ENCODE peak calls at places on chromosomes 5 and 9, in seven cellular contexts. M is neural crest cell, H is fibroblast of mammary gland, X is spleen, L is foreskin fibroblast, P is hepatocyte, O is endothelial cell. I is an unnamed sample.

GRCh38 chr5:43410414-43410813 is 1.8 kb downstream of the CCL28 start:
- DNase-seq in M (no peak), H (no peak), X (no peak), L (no peak), P (no peak), O (no peak), I (no peak)

GRCh38 chr9:127139071-127139731 is 16.8 kb upstream of the ANGPTL2 start:
- DNase-seq in M (no peak), H (no peak), X (no peak), L (no peak), P (no peak), O (no peak), I (no peak)

GRCh38 chr9:129270903-129271431 is 92.9 kb upstream of the IER5L start:
- DNase-seq in M (no peak), H (peak), X (peak), L (peak), P (no peak), O (no peak), I (peak)

GRCh38 chr9:136483589-136484152 is 831 bp upstream of the SEC16A start:
- DNase-seq in M (peak), H (peak), X (peak), L (peak), P (peak), O (peak), I (peak)

GRCh38 chr9:109086221-109086620 is 33.5 kb downstream of the TMEM245 start:
- DNase-seq in M (no peak), H (peak), X (no peak), L (no peak), P (no peak), O (no peak), I (peak)

GRCh38 chr9:121889990-121890563 is 203.0 kb downstream of the TTLL11 start:
- DNase-seq in M (no peak), H (peak), X (no peak), L (peak), P (no peak), O (no peak), I (no peak)

GRCh38 chr9:99964336-99964735 is 57.9 kb downstream of the STX17 start:
- DNase-seq in M (no peak), H (no peak), X (no peak), L (no peak), P (no peak), O (no peak), I (no peak)

GRCh38 chr5:855771-856530 is 5.2 kb upstream of the ZDHHC11 start:
- DNase-seq in M (no peak), H (no peak), X (peak), L (no peak), P (no peak), O (no peak), I (no peak)

GRCh38 chr5:176888016-176888864 is 10.9 kb downstream of the HK3 start:
- DNase-seq in M (no peak), H (no peak), X (peak), L (no peak), P (no peak), O (no peak), I (no peak)

GRCh38 chr5:98581416-98581999 is 192.0 kb upstream of the RGMB start:
- DNase-seq in M (no peak), H (peak), X (no peak), L (peak), P (no peak), O (no peak), I (no peak)

GRCh38 chr5:57549546-57549945 is 66.9 kb upstream of the ACTBL2 start:
- DNase-seq in M (no peak), H (no peak), X (no peak), L (no peak), P (no peak), O (no peak), I (no peak)

GRCh38 chr5:370959-371810 is 49.7 kb downstream of the AHRR start:
- DNase-seq in M (no peak), H (no peak), X (peak), L (no peak), P (no peak), O (no peak), I (peak)

GRCh38 chr5:6644841-6645240 is 11.6 kb downstream of the SRD5A1 start:
- DNase-seq in M (no peak), H (peak), X (no peak), L (no peak), P (no peak), O (no peak), I (no peak)

GRCh38 chr5:138148811-138149210 is 9.6 kb upstream of the NME5 start:
- DNase-seq in M (no peak), H (peak), X (no peak), L (peak), P (no peak), O (no peak), I (no peak)

GRCh38 chr5:66840527-66841013 is 244.4 kb downstream of the MAST4 start:
- DNase-seq in M (no peak), H (peak), X (no peak), L (peak), P (no peak), O (no peak), I (peak)

GRCh38 chr5:137605377-137605776 is 106.3 kb upstream of the SPOCK1 start:
- DNase-seq in M (no peak), H (peak), X (no peak), L (no peak), P (no peak), O (no peak), I (no peak)

GRCh38 chr9:129702563-129702962 is 37.1 kb downstream of the PRRX2 start:
- DNase-seq in M (no peak), H (peak), X (no peak), L (peak), P (peak), O (no peak), I (no peak)

GRCh38 chr9:105299190-105299854 is 54.9 kb downstream of the SLC44A1 start:
- DNase-seq in M (no peak), H (peak), X (no peak), L (peak), P (peak), O (no peak), I (no peak)

GRCh38 chr5:3310551-3311340 is 284.9 kb upstream of the IRX1 start:
- DNase-seq in M (peak), H (no peak), X (no peak), L (peak), P (no peak), O (no peak), I (no peak)

GRCh38 chr9:123453058-123453667 is 97.2 kb downstream of the CRB2 start:
- DNase-seq in M (no peak), H (no peak), X (peak), L (no peak), P (no peak), O (no peak), I (no peak)

GRCh38 chr5:75108931-75109596 is 56.7 kb upstream of the GCNT4 start:
- DNase-seq in M (no peak), H (no peak), X (no peak), L (no peak), P (no peak), O (no peak), I (no peak)

GRCh38 chr9:95044731-95045508 is 272.6 kb downstream of the FANCC start:
- DNase-seq in M (peak), H (no peak), X (no peak), L (no peak), P (peak), O (peak), I (no peak)

GRCh38 chr9:26744362-26744965 is 148.1 kb downstream of the CAAP1 start:
- DNase-seq in M (no peak), H (peak), X (no peak), L (no peak), P (peak), O (no peak), I (no peak)

GRCh38 chr9:119951591-119951990 is 582.4 kb upstream of the BRINP1 start:
- DNase-seq in M (no peak), H (peak), X (no peak), L (no peak), P (no peak), O (no peak), I (no peak)

GRCh38 chr5:435961-436640 is 6.9 kb upstream of the EXOC3 start:
- DNase-seq in M (no peak), H (peak), X (peak), L (no peak), P (no peak), O (peak), I (no peak)

GRCh38 chr9:136059851-136060670 is 35.0 kb downstream of the NACC2 start:
- DNase-seq in M (no peak), H (peak), X (peak), L (peak), P (peak), O (no peak), I (no peak)

GRCh38 chr5:54360925-54361662 is 50.7 kb upstream of the ARL15 start:
- DNase-seq in M (no peak), H (peak), X (no peak), L (no peak), P (peak), O (no peak), I (no peak)

GRCh38 chr5:139848508-139849100 is 53.0 kb downstream of the PSD2 start:
- DNase-seq in M (peak), H (no peak), X (peak), L (no peak), P (peak), O (no peak), I (no peak)

GRCh38 chr5:375336-375920 is 53.9 kb downstream of the AHRR start:
- DNase-seq in M (no peak), H (no peak), X (peak), L (no peak), P (no peak), O (no peak), I (peak)

GRCh38 chr5:776862-777711 is 7.4 kb downstream of the ZDHHC11B start:
- DNase-seq in M (no peak), H (peak), X (peak), L (no peak), P (no peak), O (no peak), I (peak)

GRCh38 chr5:116209166-116209565 is 124.3 kb downstream of the COMMD10 start:
- DNase-seq in M (no peak), H (no peak), X (no peak), L (no peak), P (no peak), O (no peak), I (no peak)

GRCh38 chr5:149144637-149145036 is 3.3 kb downstream of the ABLIM3 start:
- DNase-seq in M (no peak), H (peak), X (no peak), L (no peak), P (no peak), O (no peak), I (no peak)

GRCh38 chr9:27519466-27520465 is 4.3 kb upstream of the IFNK start:
- DNase-seq in M (no peak), H (no peak), X (no peak), L (no peak), P (no peak), O (no peak), I (no peak)

GRCh38 chr5:69083412-69083811 is 10.4 kb upstream of the SLC30A5 start:
- DNase-seq in M (no peak), H (no peak), X (no peak), L (no peak), P (peak), O (no peak), I (no peak)

GRCh38 chr5:150624334-150625163 is 15.9 kb upstream of the SYNPO start:
- DNase-seq in M (no peak), H (no peak), X (no peak), L (no peak), P (peak), O (peak), I (peak)

GRCh38 chr9:127580879-127581278 is 31.2 kb upstream of the STXBP1 start:
- DNase-seq in M (no peak), H (no peak), X (no peak), L (no peak), P (no peak), O (no peak), I (no peak)

GRCh38 chr9:33791117-33791516 is 4.2 kb upstream of the PRSS3 start:
- DNase-seq in M (no peak), H (peak), X (no peak), L (peak), P (no peak), O (no peak), I (no peak)

GRCh38 chr9:33782395-33783152 is 12.8 kb upstream of the PRSS3 start:
- DNase-seq in M (no peak), H (peak), X (no peak), L (no peak), P (no peak), O (no peak), I (no peak)

GRCh38 chr9:33787839-33788238 is 7.5 kb upstream of the PRSS3 start:
- DNase-seq in M (no peak), H (no peak), X (no peak), L (no peak), P (no peak), O (no peak), I (no peak)

GRCh38 chr9:33781736-33782135 is 13.6 kb upstream of the PRSS3 start:
- DNase-seq in M (no peak), H (no peak), X (no peak), L (no peak), P (no peak), O (no peak), I (no peak)

DNA sequence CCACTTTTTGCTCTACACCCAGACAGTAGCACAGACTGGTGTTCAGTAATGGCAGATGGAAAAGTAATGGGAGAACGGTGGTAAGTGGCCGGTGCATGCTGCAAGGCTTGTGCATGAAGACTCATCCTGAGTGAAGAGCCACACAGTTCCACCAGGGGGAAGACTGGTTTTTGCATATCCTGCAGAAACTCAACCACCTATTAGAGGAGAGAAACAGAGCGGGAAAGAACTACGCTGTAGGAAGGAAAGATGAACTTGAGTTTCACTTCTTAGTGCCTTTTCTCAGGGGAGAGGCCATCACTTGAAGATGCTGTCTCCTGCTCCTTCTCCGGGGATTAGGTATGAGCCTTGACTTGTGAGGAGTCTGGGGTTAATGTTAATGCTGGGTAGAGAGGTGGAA is 9.4 kb upstream of the PRSS3 start:
- DNase-seq in M (no peak), H (peak), X (no peak), L (no peak), P (no peak), O (no peak), I (no peak)
- TF ChIP-seq CTCF in M (peak), H (peak), X (no peak), L (peak), P (peak), O (peak), I (no peak)

GRCh38 chr5:134374234-134374633 is 2.9 kb downstream of the UBE2B start:
- DNase-seq in M (no peak), H (no peak), X (no peak), L (no peak), P (no peak), O (no peak), I (no peak)

GRCh38 chr5:134370306-134370870 is 981 bp upstream of the UBE2B start:
- DNase-seq in M (no peak), H (no peak), X (no peak), L (no peak), P (no peak), O (no peak), I (no peak)

GRCh38 chr5:134370871-134371833 is at the start of gene UBE2B:
- DNase-seq in M (peak), H (peak), X (peak), L (peak), P (peak), O (peak), I (peak)

GRCh38 chr5:134371834-134372340 is 518 bp downstream of the UBE2B start:
- DNase-seq in M (peak), H (peak), X (peak), L (no peak), P (peak), O (peak), I (peak)
- TF ChIP-seq CTCF in M (no peak), H (no peak), X (no peak), L (no peak), P (no peak), O (no peak), I (no peak)

DNA sequence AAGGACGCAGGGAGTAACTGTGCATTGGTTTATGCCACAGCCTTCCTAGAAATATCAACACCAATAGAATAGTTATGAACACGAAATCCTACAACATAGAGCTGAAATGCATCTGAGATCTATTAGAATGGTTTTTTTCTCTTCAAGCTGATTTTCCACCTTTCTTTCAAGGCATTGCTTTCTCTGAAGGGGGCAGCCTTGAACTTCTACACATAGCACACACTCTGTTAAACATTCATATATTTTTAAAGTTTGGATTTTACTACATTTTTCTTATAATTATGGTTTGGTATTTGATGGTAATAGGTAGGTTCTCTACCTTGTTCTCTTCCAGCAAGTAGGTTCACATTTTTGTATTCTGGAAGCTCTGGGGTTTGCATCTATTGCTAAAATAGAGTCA is 661.8 kb downstream of the SEMA5A start:
- DNase-seq in M (no peak), H (no peak), X (no peak), L (no peak), P (no peak), O (no peak), I (no peak)
- TF ChIP-seq CTCF in M (no peak), H (peak), X (no peak), L (peak), P (no peak), O (no peak), I (no peak)

GRCh38 chr5:33363537-33363936 is 77.2 kb upstream of the TARS1 start:
- DNase-seq in M (no peak), H (peak), X (no peak), L (no peak), P (no peak), O (no peak), I (no peak)
- TF ChIP-seq CTCF in M (no peak), H (no peak), X (no peak), L (no peak), P (no peak), O (no peak), I (no peak)

GRCh38 chr9:82604947-82605656 is 457.8 kb downstream of the RASEF start:
- DNase-seq in M (no peak), H (no peak), X (no peak), L (no peak), P (peak), O (no peak), I (no peak)

GRCh38 chr9:82606071-82606470 is 456.9 kb downstream of the RASEF start:
- DNase-seq in M (no peak), H (no peak), X (no peak), L (no peak), P (no peak), O (no peak), I (no peak)

GRCh38 chr9:82605657-82606031 is 457.3 kb downstream of the RASEF start:
- DNase-seq in M (no peak), H (no peak), X (no peak), L (no peak), P (no peak), O (no peak), I (no peak)

GRCh38 chr9:82601272-82601835 is 461.6 kb downstream of the RASEF start:
- DNase-seq in M (no peak), H (peak), X (no peak), L (peak), P (peak), O (no peak), I (no peak)

DNA sequence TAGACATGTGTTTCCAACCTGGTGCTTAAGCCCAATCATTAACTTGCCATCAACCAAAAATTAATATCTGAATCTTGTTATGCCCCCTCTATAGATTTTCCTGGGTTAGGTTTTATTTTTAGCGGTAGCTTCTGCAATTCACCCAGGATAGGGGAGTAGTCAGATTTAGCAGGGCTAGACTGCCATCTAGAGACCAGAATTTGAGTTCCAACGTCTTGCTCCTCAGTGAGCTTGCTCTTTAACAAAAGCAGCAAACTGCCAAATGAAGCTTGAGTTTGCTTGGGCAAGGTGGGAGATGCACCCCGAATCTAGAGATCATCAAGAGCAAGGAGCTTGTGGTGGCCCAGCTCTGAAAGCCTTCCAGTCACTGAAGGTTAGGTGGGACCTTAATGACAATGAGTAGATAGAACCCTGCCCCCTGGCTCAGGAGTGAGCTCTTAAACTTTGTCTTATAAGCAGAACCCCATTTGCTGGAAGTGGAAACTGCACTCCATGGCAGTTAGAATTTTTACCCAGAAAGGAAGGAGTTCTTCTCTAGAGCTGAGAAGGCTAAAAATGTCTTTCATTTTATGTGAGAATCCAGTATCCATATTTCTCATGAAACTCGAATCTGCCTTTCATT is 456.1 kb downstream of the RASEF start:
- DNase-seq in M (peak), H (peak), X (no peak), L (peak), P (peak), O (peak), I (peak)
- TF ChIP-seq CTCF in M (peak), H (peak), X (peak), L (peak), P (peak), O (peak), I (peak)

GRCh38 chr9:86659413-86660046 is 287.8 kb downstream of the GAS1 start:
- DNase-seq in M (no peak), H (no peak), X (no peak), L (no peak), P (no peak), O (no peak), I (no peak)
- TF ChIP-seq CTCF in M (no peak), H (no peak), X (no peak), L (no peak), P (no peak), O (no peak), I (no peak)

GRCh38 chr5:110288766-110289165 is 437.7 kb downstream of the TMEM232 start:
- DNase-seq in M (no peak), H (peak), X (no peak), L (peak), P (peak), O (no peak), I (no peak)
- TF ChIP-seq CTCF in M (no peak), H (no peak), X (no peak), L (no peak), P (no peak), O (no peak), I (no peak)

GRCh38 chr9:114434878-114435311 is 47.1 kb upstream of the AKNA start:
- DNase-seq in M (no peak), H (peak), X (no peak), L (peak), P (peak), O (peak), I (peak)
- TF ChIP-seq CTCF in M (peak), H (peak), X (peak), L (peak), P (peak), O (peak), I (peak)

GRCh38 chr9:93869863-93870262 is 85.3 kb downstream of the BARX1 start:
- DNase-seq in M (no peak), H (no peak), X (no peak), L (no peak), P (no peak), O (no peak), I (no peak)

GRCh38 chr9:93875330-93875729 is 79.8 kb downstream of the BARX1 start:
- DNase-seq in M (no peak), H (no peak), X (no peak), L (no peak), P (no peak), O (no peak), I (no peak)

GRCh38 chr9:93865716-93866115 is 89.4 kb downstream of the BARX1 start:
- DNase-seq in M (no peak), H (no peak), X (no peak), L (no peak), P (no peak), O (no peak), I (no peak)

GRCh38 chr9:93874242-93874641 is 80.9 kb downstream of the BARX1 start:
- DNase-seq in M (no peak), H (no peak), X (no peak), L (no peak), P (no peak), O (no peak), I (no peak)

GRCh38 chr9:93871286-93871685 is 83.9 kb downstream of the BARX1 start:
- DNase-seq in M (no peak), H (no peak), X (no peak), L (no peak), P (no peak), O (no peak), I (no peak)
- TF ChIP-seq CTCF in M (no peak), H (no peak), X (no peak), L (no peak), P (no peak), O (no peak), I (no peak)